ENCODE peak calls at places on chromosomes 13 and 19, in six cellular contexts. H is ovary, W is tibial nerve, E is K562, T is SK-N-SH, S is A549. P is an unnamed sample.

GRCh38 chr13:75635621-75636338 is at the start of gene LMO7:
- DNase-seq in H (peak; percentile 59), W (peak; percentile 6), E (peak; percentile 47), T (peak; percentile 90), S (peak; percentile 23), P (peak; percentile 57)

GRCh38 chr13:43787998-43788397 is 1.2 kb upstream of the ENOX1 start:
- DNase-seq in H (no peak), W (peak; percentile 16), E (no peak), T (peak; percentile 49), S (peak; percentile 36), P (no peak)

GRCh38 chr13:27790523-27790922 is 1.8 kb upstream of the GSX1 start:
- DNase-seq in H (no peak), W (no peak), E (no peak), T (no peak), S (no peak), P (peak; percentile 60)

GRCh38 chr13:32262165-32262564 is 53.0 kb downstream of the ZAR1L start:
- DNase-seq in H (no peak), W (no peak), E (no peak), T (no peak), S (no peak), P (no peak)

GRCh38 chr13:75405976-75406703 is 75.8 kb downstream of the TBC1D4 start:
- DNase-seq in H (no peak), W (peak; percentile 33), E (no peak), T (no peak), S (no peak), P (no peak)

GRCh38 chr19:38290631-38291147 is 13.4 kb upstream of the C19orf33 start:
- DNase-seq in H (no peak), W (no peak), E (no peak), T (no peak), S (no peak), P (no peak)

GRCh38 chr19:19578241-19578640 is 40.2 kb downstream of the CILP2 start:
- DNase-seq in H (no peak), W (no peak), E (no peak), T (peak; percentile 62), S (no peak), P (no peak)

GRCh38 chr13:25977216-25977615 is 74.6 kb downstream of the SHISA2 start:
- DNase-seq in H (no peak), W (no peak), E (no peak), T (no peak), S (no peak), P (no peak)

GRCh38 chr13:107342747-107343146 is 774.8 kb upstream of the ARGLU1 start:
- DNase-seq in H (no peak), W (no peak), E (no peak), T (no peak), S (no peak), P (no peak)

GRCh38 chr13:107351305-107351704 is 783.4 kb upstream of the ARGLU1 start:
- DNase-seq in H (no peak), W (no peak), E (no peak), T (no peak), S (no peak), P (no peak)

GRCh38 chr13:107348931-107349330 is 781.0 kb upstream of the ARGLU1 start:
- DNase-seq in H (no peak), W (no peak), E (no peak), T (peak; percentile 24), S (no peak), P (no peak)

GRCh38 chr13:107347641-107348369 is 779.9 kb upstream of the ARGLU1 start:
- DNase-seq in H (no peak), W (no peak), E (no peak), T (no peak), S (no peak), P (no peak)

GRCh38 chr13:107348471-107348870 is 780.5 kb upstream of the ARGLU1 start:
- DNase-seq in H (no peak), W (no peak), E (no peak), T (no peak), S (no peak), P (no peak)
- H3K27ac ChIP-seq in H (no peak overlapping the region), W (no peak overlapping the region), E (no peak overlapping the region), T (peak overlapping the region; percentile 69), S (no peak overlapping the region), P (no peak overlapping the region)

GRCh38 chr13:45341034-45341798 is at the start of gene TPT1:
- DNase-seq in H (peak; percentile 100), W (peak; percentile 97), E (peak; percentile 94), T (peak; percentile 99), S (peak; percentile 89), P (peak; percentile 100)
- TF ChIP-seq EP300 in H (peak; percentile 95), W (peak; percentile 99), E (no peak), T (no peak), S (peak; percentile 36), P (peak; percentile 49)

GRCh38 chr19:10975374-10976036 is 14.7 kb downstream of the SMARCA4 start:
- DNase-seq in H (peak; percentile 78), W (peak; percentile 48), E (no peak), T (no peak), S (no peak), P (peak; percentile 29)
- H3K27ac ChIP-seq in H (peak overlapping the region; percentile 66), W (peak overlapping the region; percentile 4), E (no peak overlapping the region), T (no peak overlapping the region), S (no peak overlapping the region), P (peak overlapping the region; percentile 73)

GRCh38 chr19:10270616-10271394 is at the start of gene ICAM1:
- DNase-seq in H (peak; percentile 71), W (peak; percentile 69), E (peak; percentile 71), T (peak; percentile 52), S (no peak), P (peak; percentile 94)
- TF ChIP-seq EP300 in H (peak; percentile 56), W (peak; percentile 87), E (peak; percentile 59), T (no peak), S (no peak), P (peak; percentile 93)

DNA sequence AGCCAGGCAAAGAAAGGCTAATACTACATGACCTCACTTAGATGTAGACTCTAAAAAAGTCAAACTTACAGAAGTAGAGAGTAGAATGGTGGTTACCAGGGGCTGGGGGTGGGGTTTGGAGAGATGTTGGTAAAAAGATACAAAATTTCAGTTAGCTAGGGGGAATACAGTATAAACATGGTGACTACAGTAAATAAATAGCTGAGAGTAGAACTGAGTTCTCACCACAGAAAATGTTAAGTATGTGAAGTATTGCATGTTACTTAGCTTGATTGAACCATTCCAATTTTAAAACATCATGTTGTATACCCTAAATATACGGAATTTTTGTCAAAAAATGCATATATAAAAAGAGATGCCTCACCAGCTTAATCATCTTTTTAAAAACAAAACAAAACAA is 67.5 kb upstream of the DOCK9 start:
- DNase-seq in H (no peak), W (no peak), E (no peak), T (no peak), S (no peak), P (no peak)
- H3K27ac ChIP-seq in H (no peak overlapping the region), W (no peak overlapping the region), E (no peak overlapping the region), T (no peak overlapping the region), S (no peak overlapping the region), P (no peak overlapping the region)

DNA sequence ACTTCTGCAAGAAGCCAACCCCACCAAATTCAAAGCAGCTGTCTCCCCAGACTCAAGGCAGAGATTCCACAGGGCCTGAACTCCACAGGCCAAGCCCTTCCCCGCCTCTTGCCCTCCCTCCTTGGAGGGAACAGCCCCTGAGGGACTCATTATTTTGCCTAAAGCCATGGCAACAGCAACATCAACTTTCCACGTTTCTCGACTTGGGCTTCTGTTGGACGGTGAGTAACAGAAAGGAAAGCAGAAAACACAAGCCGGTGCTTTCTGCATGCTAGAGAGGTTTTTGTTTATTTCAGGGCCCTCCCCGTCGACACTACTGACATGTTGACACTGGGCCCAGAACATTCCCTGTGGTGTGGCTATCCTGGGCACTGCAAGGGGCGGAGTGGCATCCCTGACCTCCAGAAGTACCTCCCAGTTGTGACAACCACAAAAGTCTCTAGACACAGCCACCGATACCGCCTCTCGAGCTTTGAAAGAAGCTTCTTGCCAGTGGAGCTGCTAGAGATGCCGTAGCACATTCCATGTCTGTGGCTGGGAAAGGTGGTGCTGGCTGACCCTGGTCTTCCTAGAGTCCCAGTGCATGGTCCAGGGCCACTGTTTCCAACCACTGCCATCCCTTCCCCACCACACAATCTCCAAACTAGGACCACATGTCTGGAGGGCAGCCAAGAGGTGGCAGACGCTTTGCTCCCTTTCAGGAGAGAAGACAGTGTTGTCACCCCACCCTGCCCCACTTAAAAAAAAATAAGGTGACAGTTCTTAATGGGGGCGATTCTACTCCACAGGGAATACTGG is 12.8 kb downstream of the CAPS start:
- DNase-seq in H (peak; percentile 34), W (peak; percentile 64), E (no peak), T (peak; percentile 83), S (no peak), P (no peak)
- TF ChIP-seq EP300 in H (no peak), W (peak; percentile 71), E (no peak), T (no peak), S (no peak), P (no peak)

GRCh38 chr13:103731959-103732358 is 665.7 kb upstream of the SLC10A2 start:
- DNase-seq in H (no peak), W (no peak), E (no peak), T (no peak), S (no peak), P (no peak)

GRCh38 chr13:103730407-103730806 is 664.2 kb upstream of the SLC10A2 start:
- DNase-seq in H (no peak), W (no peak), E (no peak), T (peak; percentile 4), S (no peak), P (no peak)

DNA sequence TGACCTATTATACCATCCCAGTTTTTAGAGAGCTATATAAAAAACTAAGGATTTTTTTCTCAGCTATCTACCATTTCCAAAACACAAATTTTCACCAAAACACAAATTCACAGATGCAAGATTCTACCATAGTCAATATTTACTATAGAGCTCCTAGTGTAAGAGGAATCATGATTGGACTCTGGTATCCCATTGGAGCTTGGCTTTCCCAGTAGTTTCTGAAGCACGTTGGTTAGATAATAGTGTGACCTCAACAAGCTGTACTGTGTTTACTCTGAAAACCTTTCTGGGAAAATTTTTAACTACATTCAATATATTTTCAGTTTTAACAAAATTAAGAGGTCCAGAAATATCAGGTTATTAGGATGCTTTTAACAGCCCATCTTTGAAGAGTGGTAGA is 660.6 kb upstream of the SLC10A2 start:
- DNase-seq in H (no peak), W (no peak), E (no peak), T (no peak), S (no peak), P (no peak)
- H3K27ac ChIP-seq in H (no peak overlapping the region), W (no peak overlapping the region), E (no peak overlapping the region), T (no peak overlapping the region), S (no peak overlapping the region), P (no peak overlapping the region)

GRCh38 chr19:29093553-29093908 is 119.4 kb downstream of the UQCRFS1 start:
- DNase-seq in H (no peak), W (no peak), E (no peak), T (no peak), S (no peak), P (no peak)

GRCh38 chr19:29092712-29093552 is 120.0 kb downstream of the UQCRFS1 start:
- DNase-seq in H (no peak), W (no peak), E (peak; percentile 80), T (no peak), S (no peak), P (no peak)

GRCh38 chr19:29088761-29089160 is 124.2 kb downstream of the UQCRFS1 start:
- DNase-seq in H (no peak), W (no peak), E (no peak), T (no peak), S (no peak), P (peak; percentile 38)

GRCh38 chr19:29089315-29089855 is 123.6 kb downstream of the UQCRFS1 start:
- DNase-seq in H (no peak), W (no peak), E (no peak), T (no peak), S (no peak), P (no peak)

GRCh38 chr19:29091127-29091526 is 121.8 kb downstream of the UQCRFS1 start:
- DNase-seq in H (no peak), W (no peak), E (no peak), T (no peak), S (no peak), P (no peak)
- TF ChIP-seq EP300 in H (no peak), W (no peak), E (no peak), T (no peak), S (no peak), P (no peak)

P was measured in upper lobe of left lung.